ENCODE peak calls at places on chromosomes 7 and 10, in seven cellular contexts. K is CD4-positive, alpha-beta memory T cell; J is stimulated activated CD4-positive, alpha-beta T cell treated with anti-CD3 and anti-CD28 coated beads, Interleukin-15, amount 100 ng/mL, for 1 hour; P is OCI-M1; V is RPMI7951; W is EL; D is AG04449. E is an unnamed sample.

GRCh38 chr7:2610466-2610865 is 21.3 kb upstream of the TTYH3 start:
- DNase-seq in D (no peak), J (no peak), V (no peak), W (no peak), P (no peak), K (no peak), E (no peak)

GRCh38 chr7:2713370-2713769 is 25.4 kb downstream of the AMZ1 start:
- DNase-seq in D (no peak), P (peak), V (no peak), J (no peak), K (no peak), W (no peak), E (no peak)

GRCh38 chr7:127718325-127718724 is 66.3 kb downstream of the SND1 start:
- DNase-seq in P (no peak), J (no peak), K (no peak), V (no peak), D (no peak), W (no peak), E (no peak)

GRCh38 chr7:11125160-11125559 is 151.5 kb downstream of the PHF14 start:
- DNase-seq in P (no peak), V (no peak), J (no peak), D (no peak), W (no peak), K (no peak), E (no peak)

GRCh38 chr10:4034907-4035581 is 250.0 kb upstream of the KLF6 start:
- DNase-seq in V (peak), K (peak), D (peak), P (no peak), J (no peak), W (peak), E (no peak)

GRCh38 chr10:13716161-13717071 is 129.7 kb downstream of the PRPF18 start:
- DNase-seq in P (no peak), K (no peak), J (no peak), W (peak), V (peak), D (no peak), E (no peak)

GRCh38 chr7:157477550-157478212 is 140.9 kb downstream of the DNAJB6 start:
- DNase-seq in P (peak), W (no peak), V (peak), J (no peak), K (peak), D (no peak), E (no peak)

GRCh38 chr10:62935022-62935421 is 118.9 kb upstream of the EGR2 start:
- DNase-seq in V (no peak), J (no peak), D (no peak), K (no peak), P (no peak), W (no peak), E (no peak)

GRCh38 chr7:100481466-100481865 is 2.3 kb upstream of the NYAP1 start:
- DNase-seq in J (no peak), P (no peak), K (no peak), V (no peak), D (no peak), W (no peak), E (no peak)

GRCh38 chr7:68014031-68014774 is 1017.6 kb downstream of the TYW1 start:
- DNase-seq in V (no peak), P (no peak), J (no peak), K (no peak), D (no peak), W (no peak), E (no peak)

GRCh38 chr7:95725170-95725569 is 47.2 kb upstream of the DYNC1I1 start:
- DNase-seq in K (no peak), D (no peak), P (peak), V (peak), W (no peak), J (no peak), E (no peak)

GRCh38 chr7:107596881-107597581 is 17.0 kb downstream of the BCAP29 start:
- DNase-seq in V (no peak), P (no peak), D (no peak), J (no peak), K (no peak), W (no peak), E (no peak)

GRCh38 chr10:71840177-71840711 is 10.8 kb downstream of the PSAP start:
- DNase-seq in J (no peak), W (peak), V (peak), D (peak), K (no peak), P (peak), E (no peak)

GRCh38 chr7:24756989-24757798 is at the start of gene GSDME:
- DNase-seq in J (peak), W (peak), P (no peak), K (peak), D (no peak), V (peak), E (peak)